ENCODE peak calls at places on chromosomes 4 and X, in six cellular contexts. One of them, this sample, is unnamed.

GRCh38 chrX:54818221-54818620 is 10.7 kb downstream of the MAGED2 start:
- DNase-seq in cardiac fibroblast: no peak
- DNase-seq in fibroblast of lung: no peak
- DNase-seq in omental fat pad: no peak
- DNase-seq in small intestine: no peak
- DNase-seq in activated CD4-positive, alpha-beta T cell treated with anti-CD3 and anti-CD28 coated beads, Interleukin-2, amount 50 U/mL, for 4 hours: no peak
- DNase-seq in this sample: no peak

GRCh38 chrX:30955687-30956086 is 66.6 kb upstream of the TAB3 start:
- DNase-seq in cardiac fibroblast: no peak
- DNase-seq in fibroblast of lung: no peak
- DNase-seq in omental fat pad: no peak
- DNase-seq in small intestine: no peak
- DNase-seq in activated CD4-positive, alpha-beta T cell treated with anti-CD3 and anti-CD28 coated beads, Interleukin-2, amount 50 U/mL, for 4 hours: no peak
- DNase-seq in this sample: no peak

GRCh38 chr4:4880492-4880891 is 21.0 kb downstream of the MSX1 start:
- DNase-seq in cardiac fibroblast: no peak
- DNase-seq in fibroblast of lung: no peak
- DNase-seq in omental fat pad: no peak
- DNase-seq in small intestine: no peak
- DNase-seq in activated CD4-positive, alpha-beta T cell treated with anti-CD3 and anti-CD28 coated beads, Interleukin-2, amount 50 U/mL, for 4 hours: no peak
- DNase-seq in this sample: no peak

GRCh38 chr4:123190176-123190575 is 206.4 kb upstream of the SPRY1 start:
- DNase-seq in cardiac fibroblast: no peak
- DNase-seq in fibroblast of lung: no peak
- DNase-seq in omental fat pad: no peak
- DNase-seq in small intestine: no peak
- DNase-seq in activated CD4-positive, alpha-beta T cell treated with anti-CD3 and anti-CD28 coated beads, Interleukin-2, amount 50 U/mL, for 4 hours: no peak
- DNase-seq in this sample: no peak

GRCh38 chr4:147542229-147542990 is 61.5 kb downstream of the EDNRA start:
- DNase-seq in cardiac fibroblast: no peak
- DNase-seq in fibroblast of lung: no peak
- DNase-seq in omental fat pad: no peak
- DNase-seq in small intestine: no peak
- DNase-seq in activated CD4-positive, alpha-beta T cell treated with anti-CD3 and anti-CD28 coated beads, Interleukin-2, amount 50 U/mL, for 4 hours: no peak
- DNase-seq in this sample: no peak

GRCh38 chr4:19888587-19888986 is 363.1 kb upstream of the SLIT2 start:
- DNase-seq in cardiac fibroblast: no peak
- DNase-seq in fibroblast of lung: no peak
- DNase-seq in omental fat pad: no peak
- DNase-seq in small intestine: no peak
- DNase-seq in activated CD4-positive, alpha-beta T cell treated with anti-CD3 and anti-CD28 coated beads, Interleukin-2, amount 50 U/mL, for 4 hours: no peak
- DNase-seq in this sample: no peak

GRCh38 chrX:145405012-145405411 is 157.7 kb downstream of the SPANXN1 start:
- DNase-seq in cardiac fibroblast: peak
- DNase-seq in fibroblast of lung: peak
- DNase-seq in omental fat pad: no peak
- DNase-seq in small intestine: peak
- DNase-seq in activated CD4-positive, alpha-beta T cell treated with anti-CD3 and anti-CD28 coated beads, Interleukin-2, amount 50 U/mL, for 4 hours: no peak
- DNase-seq in this sample: no peak

GRCh38 chr4:182862921-182863320 is 54.3 kb downstream of the DCTD start:
- DNase-seq in cardiac fibroblast: no peak
- DNase-seq in fibroblast of lung: no peak
- DNase-seq in omental fat pad: no peak
- DNase-seq in small intestine: peak
- DNase-seq in activated CD4-positive, alpha-beta T cell treated with anti-CD3 and anti-CD28 coated beads, Interleukin-2, amount 50 U/mL, for 4 hours: no peak
- DNase-seq in this sample: no peak

GRCh38 chr4:111602848-111603247 is 542.4 kb upstream of the FAM241A start:
- DNase-seq in cardiac fibroblast: peak
- DNase-seq in fibroblast of lung: peak
- DNase-seq in omental fat pad: no peak
- DNase-seq in small intestine: no peak
- DNase-seq in activated CD4-positive, alpha-beta T cell treated with anti-CD3 and anti-CD28 coated beads, Interleukin-2, amount 50 U/mL, for 4 hours: no peak
- DNase-seq in this sample: no peak

GRCh38 chr4:124432500-124432899 is 280.0 kb downstream of the ANKRD50 start:
- DNase-seq in cardiac fibroblast: peak
- DNase-seq in fibroblast of lung: peak
- DNase-seq in omental fat pad: no peak
- DNase-seq in small intestine: peak
- DNase-seq in activated CD4-positive, alpha-beta T cell treated with anti-CD3 and anti-CD28 coated beads, Interleukin-2, amount 50 U/mL, for 4 hours: no peak
- DNase-seq in this sample: no peak

GRCh38 chrX:72262077-72262476 is 15.0 kb downstream of the RPS4X start:
- DNase-seq in cardiac fibroblast: no peak
- DNase-seq in fibroblast of lung: no peak
- DNase-seq in omental fat pad: no peak
- DNase-seq in small intestine: no peak
- DNase-seq in activated CD4-positive, alpha-beta T cell treated with anti-CD3 and anti-CD28 coated beads, Interleukin-2, amount 50 U/mL, for 4 hours: no peak
- DNase-seq in this sample: no peak

GRCh38 chrX:31658360-31658759 is 586.5 kb upstream of the FTHL17 start:
- DNase-seq in cardiac fibroblast: peak
- DNase-seq in fibroblast of lung: peak
- DNase-seq in omental fat pad: no peak
- DNase-seq in small intestine: peak
- DNase-seq in activated CD4-positive, alpha-beta T cell treated with anti-CD3 and anti-CD28 coated beads, Interleukin-2, amount 50 U/mL, for 4 hours: no peak
- DNase-seq in this sample: no peak